ENCODE peak calls at places on chromosomes 16 and 17, in seven cellular contexts. Y, E, Q, P, B, M and O are unnamed samples.

GRCh38 chr17:59439711-59440110 is 108.3 kb downstream of the YPEL2 start:
- DNase-seq in M (no peak), E (no peak), P (no peak), B (no peak), Q (no peak), Y (no peak), O (no peak)

GRCh38 chr16:57745768-57746167 is 10.2 kb downstream of the KATNB1 start:
- DNase-seq in Y (no peak), Q (no peak), B (no peak), P (no peak), M (no peak), E (no peak), O (no peak)

GRCh38 chr17:43614560-43614959 is 47.2 kb downstream of the MEOX1 start:
- DNase-seq in M (no peak), Y (no peak), Q (no peak), E (no peak), B (no peak), P (no peak), O (no peak)

GRCh38 chr16:12583237-12583897 is 220.3 kb downstream of the CPPED1 start:
- DNase-seq in E (no peak), Q (no peak), M (no peak), P (no peak), Y (no peak), B (no peak), O (no peak)

GRCh38 chr16:497258-497657 is 30.3 kb upstream of the CAPN15 start:
- DNase-seq in B (no peak), E (peak), P (no peak), Q (no peak), M (no peak), Y (no peak), O (no peak)

GRCh38 chr16:69930117-69930776 is 20.9 kb upstream of the CLEC18A start:
- DNase-seq in P (peak), Y (peak), Q (peak), M (peak), B (no peak), E (peak), O (peak)

GRCh38 chr17:6755281-6755680 is 565 bp upstream of the XAF1 start:
- DNase-seq in Q (no peak), E (peak), Y (no peak), B (no peak), P (no peak), M (no peak), O (no peak)

GRCh38 chr16:35731341-35732040 is 2272.1 kb downstream of the TP53TG3F start:
- DNase-seq in B (peak), E (no peak), Q (no peak), P (no peak), M (no peak), Y (no peak), O (no peak)

GRCh38 chr17:28774206-28774605 is 30.4 kb downstream of the TRAF4 start:
- DNase-seq in B (no peak), P (peak), E (no peak), M (no peak), Q (no peak), Y (no peak), O (no peak)

GRCh38 chr16:2815299-2815771 is 1.7 kb upstream of the PRSS21 start:
- DNase-seq in P (no peak), E (no peak), M (no peak), Y (peak), B (no peak), Q (no peak), O (no peak)

GRCh38 chr16:73152731-73153130 is 104.8 kb upstream of the ZFHX3 start:
- DNase-seq in M (no peak), Y (no peak), B (no peak), E (no peak), Q (peak), P (no peak), O (no peak)

GRCh38 chr17:66494023-66494803 is 191.8 kb downstream of the PRKCA start:
- DNase-seq in P (no peak), B (no peak), Y (no peak), E (peak), M (peak), Q (no peak), O (no peak)

GRCh38 chr16:17149904-17150483 is 320.8 kb downstream of the XYLT1 start:
- DNase-seq in E (no peak), P (no peak), Q (peak), M (no peak), Y (no peak), B (no peak), O (no peak)

GRCh38 chr16:67535201-67535600 is 6.6 kb downstream of the RIPOR1 start:
- DNase-seq in Q (no peak), Y (no peak), M (no peak), B (no peak), P (no peak), E (no peak), O (no peak)

GRCh38 chr16:77273815-77274214 is 74.6 kb downstream of the SYCE1L start:
- DNase-seq in M (no peak), B (no peak), P (no peak), E (peak), Q (no peak), Y (no peak), O (no peak)

GRCh38 chr16:149024-149675 is 3.3 kb upstream of the HBZ start:
- DNase-seq in E (peak), B (no peak), Y (no peak), M (no peak), P (no peak), Q (no peak), O (no peak)

GRCh38 chr17:62631936-62632924 is 4.8 kb downstream of the MRC2 start:
- DNase-seq in E (no peak), P (no peak), Q (no peak), B (no peak), Y (no peak), M (no peak), O (no peak)

GRCh38 chr16:49889725-49890397 is 33.9 kb upstream of the ZNF423 start:
- DNase-seq in B (no peak), Q (no peak), E (no peak), M (no peak), P (no peak), Y (no peak), O (no peak)

GRCh38 chr16:27123795-27124194 is 57.1 kb downstream of the C16orf82 start:
- DNase-seq in Y (no peak), M (no peak), E (no peak), Q (no peak), B (no peak), P (no peak), O (no peak)

GRCh38 chr16:84868829-84869457 is 49.2 kb downstream of the CRISPLD2 start:
- DNase-seq in Q (no peak), M (no peak), P (no peak), B (no peak), E (no peak), Y (no peak), O (no peak)

GRCh38 chr17:64718058-64718457 is 56.0 kb upstream of the SMURF2 start:
- DNase-seq in Q (no peak), B (no peak), P (no peak), M (no peak), E (no peak), Y (no peak), O (no peak)

GRCh38 chr16:50999181-50999580 is 151.9 kb downstream of the SALL1 start:
- DNase-seq in Y (no peak), M (no peak), Q (no peak), P (no peak), B (no peak), E (no peak), O (no peak)

GRCh38 chr17:37388266-37388665 is 12.5 kb downstream of the C17orf78 start:
- DNase-seq in Q (no peak), P (no peak), B (no peak), E (peak), Y (no peak), M (no peak), O (no peak)

GRCh38 chr17:55816532-55817272 is 65.9 kb downstream of the PCTP start:
- DNase-seq in B (no peak), P (no peak), M (no peak), Q (no peak), E (no peak), Y (no peak), O (no peak)

GRCh38 chr16:1548234-1548633 is 14.8 kb downstream of the TMEM204 start:
- DNase-seq in M (no peak), E (peak), Y (no peak), B (no peak), P (no peak), Q (no peak), O (no peak)

GRCh38 chr16:87628246-87628923 is 26.1 kb downstream of the JPH3 start:
- DNase-seq in Y (no peak), B (no peak), Q (no peak), P (no peak), E (no peak), M (no peak), O (no peak)

GRCh38 chr17:78645421-78646295 is 68.5 kb upstream of the DNAH17 start:
- DNase-seq in Q (no peak), P (peak), M (peak), Y (peak), B (peak), E (peak), O (peak)

GRCh38 chr17:75689441-75689873 is 22.3 kb downstream of the SAP30BP start:
- DNase-seq in Y (peak), E (no peak), Q (no peak), B (no peak), P (no peak), M (no peak), O (peak)

GRCh38 chr17:40447148-40447644 is 3.9 kb downstream of the IGFBP4 start:
- DNase-seq in M (no peak), Q (no peak), B (no peak), P (no peak), Y (peak), E (no peak), O (no peak)

GRCh38 chr17:40445769-40446468 is 2.7 kb downstream of the IGFBP4 start:
- DNase-seq in M (peak), Q (peak), B (no peak), E (no peak), Y (no peak), P (no peak), O (no peak)

GRCh38 chr17:40442392-40443195 is 656 bp upstream of the IGFBP4 start:
- DNase-seq in M (peak), Y (no peak), P (no peak), B (no peak), Q (no peak), E (no peak), O (no peak)

GRCh38 chr17:40443196-40443987 is at the start of gene IGFBP4:
- DNase-seq in Y (peak), P (peak), E (peak), B (no peak), Q (peak), M (peak), O (peak)

DNA sequence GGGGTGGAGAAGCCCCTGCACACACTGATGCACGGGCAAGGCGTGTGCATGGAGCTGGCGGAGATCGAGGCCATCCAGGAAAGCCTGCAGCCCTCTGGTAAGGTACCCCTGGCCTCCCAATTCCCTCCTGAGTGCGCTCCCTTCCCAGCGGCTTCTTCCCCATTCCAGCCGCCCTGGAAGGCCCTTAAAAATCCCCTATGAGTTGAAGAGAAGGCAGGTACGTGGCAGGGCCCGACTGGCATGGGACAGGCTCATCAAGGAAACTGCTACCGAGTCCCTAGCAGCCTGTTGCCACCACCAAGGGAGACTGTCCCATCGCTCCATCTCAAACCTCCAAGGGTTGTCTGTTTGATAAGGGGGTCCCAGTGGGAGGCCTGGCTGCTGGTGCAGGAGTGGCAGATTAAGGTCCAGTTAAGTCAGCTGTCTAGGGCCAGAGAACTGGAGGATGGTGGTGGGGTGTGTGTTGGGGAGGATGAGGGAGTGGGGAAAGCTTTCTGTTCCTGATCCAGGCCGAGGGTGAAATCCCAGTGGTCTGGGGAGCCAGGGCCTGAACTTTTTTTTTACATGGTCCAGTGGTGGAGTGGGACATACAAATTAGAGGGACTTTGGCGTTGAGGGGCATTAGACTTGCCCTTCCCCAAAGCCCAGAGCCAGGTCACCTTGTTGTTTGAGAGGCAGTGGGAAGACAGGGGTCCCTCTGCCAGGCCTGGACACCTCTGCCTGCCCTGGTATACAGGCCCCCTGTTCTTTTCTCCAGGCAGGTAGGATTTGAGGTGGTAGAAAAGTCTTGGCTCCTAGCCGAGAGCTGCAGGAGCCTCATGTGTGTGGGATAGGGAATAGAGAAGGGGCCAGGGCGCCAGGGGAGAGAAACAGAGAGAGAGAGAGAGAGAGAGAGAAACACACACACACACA is 994 bp downstream of the IGFBP4 start:
- DNase-seq in M (no peak), Y (no peak), E (no peak), B (no peak), P (no peak), Q (no peak), O (no peak)
- H3K4me3 ChIP-seq in M (peak), Y (peak), E (peak), B (peak), P (peak), Q (peak), O (peak)

GRCh38 chr17:35577826-35578194 is 561 bp downstream of the PEX12 start:
- DNase-seq in M (no peak), Y (no peak), B (no peak), E (peak), Q (no peak), P (no peak), O (peak)

GRCh38 chr17:35578195-35578928 is at the start of gene PEX12:
- DNase-seq in Q (peak), E (peak), B (peak), Y (peak), P (peak), M (peak), O (peak)

GRCh38 chr17:35575759-35576158 is 2.6 kb downstream of the PEX12 start:
- DNase-seq in M (no peak), E (no peak), Y (no peak), B (no peak), Q (no peak), P (no peak), O (no peak)

GRCh38 chr17:35578929-35579448 is 618 bp upstream of the PEX12 start:
- DNase-seq in P (no peak), Q (no peak), M (no peak), B (no peak), Y (no peak), E (peak), O (no peak)
- TF ChIP-seq CTCF in P (no peak), Q (no peak), M (no peak), B (no peak), Y (no peak), E (no peak), O (no peak)

GRCh38 chr16:9225527-9226316 is 134.3 kb downstream of the HAPSTR1 start:
- DNase-seq in Q (peak), E (no peak), M (no peak), B (no peak), P (no peak), Y (no peak), O (peak)

DNA sequence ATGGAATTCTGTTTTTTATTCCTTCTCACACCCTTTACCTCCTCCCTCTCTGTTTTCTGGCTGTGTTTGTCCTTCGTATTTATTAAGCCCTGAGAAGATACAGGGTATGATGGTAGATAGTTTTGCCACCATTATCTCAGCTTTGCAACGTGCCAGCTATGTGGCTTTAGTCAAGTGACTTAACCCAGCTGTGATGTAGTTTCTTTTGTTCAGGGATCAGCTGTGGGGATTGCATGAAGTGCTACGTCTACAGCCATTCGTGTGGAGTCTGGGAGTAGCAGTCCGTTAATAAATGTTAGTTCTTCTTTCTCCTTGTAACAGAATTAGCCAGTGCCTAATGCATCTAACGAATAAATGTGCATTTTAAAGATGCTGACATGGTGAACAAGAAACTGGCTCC is 128.4 kb downstream of the HAPSTR1 start:
- DNase-seq in Y (no peak), M (no peak), Q (no peak), P (no peak), E (no peak), B (no peak), O (no peak)
- H3K4me3 ChIP-seq in Y (no peak), M (no peak), Q (no peak), P (no peak), E (no peak), B (no peak), O (no peak)

GRCh38 chr17:42027961-42028790 is 8.3 kb downstream of the NKIRAS2 start:
- DNase-seq in Y (no peak), P (peak), Q (peak), B (no peak), M (peak), E (no peak), O (no peak)
- TF ChIP-seq CTCF in Y (no peak), P (no peak), Q (peak), B (no peak), M (peak), E (peak), O (no peak)